ENCODE peak calls at places on chromosomes 5 and 9, in four cellular contexts. One of them, this sample, is unnamed.

GRCh38 chr5:501833-502184 is 22.4 kb downstream of the SLC9A3 start:
- DNase-seq in K562: no peak
- DNase-seq in GM12878: no peak
- DNase-seq in HepG2: no peak
- DNase-seq in this sample: no peak

GRCh38 chr9:18362901-18363685 is 110.9 kb upstream of the ADAMTSL1 start:
- DNase-seq in K562: no peak
- DNase-seq in GM12878: no peak
- DNase-seq in HepG2: no peak
- DNase-seq in this sample: no peak

GRCh38 chr9:94443039-94443722 is 111.7 kb upstream of the PCAT7 start:
- DNase-seq in K562: no peak
- DNase-seq in GM12878: no peak
- DNase-seq in HepG2: no peak
- DNase-seq in this sample: no peak

GRCh38 chr5:127567026-127567768 is 49.8 kb downstream of the PRRC1 start:
- DNase-seq in K562: no peak
- DNase-seq in GM12878: no peak
- DNase-seq in HepG2: no peak
- DNase-seq in this sample: no peak

GRCh38 chr5:142664067-142664466 is 21.8 kb downstream of the FGF1 start:
- DNase-seq in K562: no peak
- DNase-seq in GM12878: no peak
- DNase-seq in HepG2: no peak
- DNase-seq in this sample: no peak

GRCh38 chr9:131657031-131657377 is 82.9 kb downstream of the RAPGEF1 start:
- DNase-seq in K562: no peak
- DNase-seq in GM12878: no peak
- DNase-seq in HepG2: no peak
- DNase-seq in this sample: no peak

GRCh38 chr5:114055810-114056476 is 305.9 kb upstream of the KCNN2 start:
- DNase-seq in K562: no peak
- DNase-seq in GM12878: no peak
- DNase-seq in HepG2: no peak
- DNase-seq in this sample: peak

GRCh38 chr5:148748702-148749101 is 77.7 kb upstream of the ADRB2 start:
- DNase-seq in K562: no peak
- DNase-seq in GM12878: no peak
- DNase-seq in HepG2: no peak
- DNase-seq in this sample: no peak

GRCh38 chr5:94463739-94464138 is 154.7 kb downstream of the KIAA0825 start:
- DNase-seq in K562: no peak
- DNase-seq in GM12878: no peak
- DNase-seq in HepG2: no peak
- DNase-seq in this sample: no peak

GRCh38 chr9:2570615-2571479 is 50.7 kb upstream of the VLDLR start:
- DNase-seq in K562: peak
- DNase-seq in GM12878: peak
- DNase-seq in HepG2: peak
- DNase-seq in this sample: no peak

GRCh38 chr9:89177021-89177400 is 1.6 kb downstream of the SHC3 start:
- DNase-seq in K562: no peak
- DNase-seq in GM12878: no peak
- DNase-seq in HepG2: no peak
- DNase-seq in this sample: no peak

GRCh38 chr9:126676685-126677143 is 63.0 kb downstream of the LMX1B start:
- DNase-seq in K562: no peak
- DNase-seq in GM12878: no peak
- DNase-seq in HepG2: no peak
- DNase-seq in this sample: peak

GRCh38 chr9:70406446-70406862 is 8.0 kb downstream of the KLF9 start:
- DNase-seq in K562: no peak
- DNase-seq in GM12878: no peak
- DNase-seq in HepG2: no peak
- DNase-seq in this sample: no peak

GRCh38 chr9:16515207-16515606 is 355.3 kb downstream of the BNC2 start:
- DNase-seq in K562: no peak
- DNase-seq in GM12878: no peak
- DNase-seq in HepG2: no peak
- DNase-seq in this sample: peak

GRCh38 chr5:109743770-109744212 is 54.1 kb downstream of the MAN2A1 start:
- DNase-seq in K562: peak
- DNase-seq in GM12878: no peak
- DNase-seq in HepG2: peak
- DNase-seq in this sample: no peak

GRCh38 chr5:122842016-122842580 is 3.3 kb upstream of the SNX24 start:
- DNase-seq in K562: no peak
- DNase-seq in GM12878: no peak
- DNase-seq in HepG2: no peak
- DNase-seq in this sample: no peak

GRCh38 chr5:129244478-129244877 is 149.9 kb downstream of the ISOC1 start:
- DNase-seq in K562: no peak
- DNase-seq in GM12878: no peak
- DNase-seq in HepG2: no peak
- DNase-seq in this sample: no peak

GRCh38 chr9:73042155-73042554 is 89.3 kb upstream of the ALDH1A1 start:
- DNase-seq in K562: no peak
- DNase-seq in GM12878: no peak
- DNase-seq in HepG2: no peak
- DNase-seq in this sample: no peak

GRCh38 chr9:96185518-96186156 is 116.3 kb downstream of the HSD17B3 start:
- DNase-seq in K562: no peak
- DNase-seq in GM12878: no peak
- DNase-seq in HepG2: no peak
- DNase-seq in this sample: no peak

GRCh38 chr5:172508471-172509404 is 54.4 kb upstream of the SH3PXD2B start:
- DNase-seq in K562: no peak
- DNase-seq in GM12878: no peak
- DNase-seq in HepG2: no peak
- DNase-seq in this sample: no peak

GRCh38 chr5:172505840-172506638 is 51.7 kb upstream of the SH3PXD2B start:
- DNase-seq in K562: no peak
- DNase-seq in GM12878: no peak
- DNase-seq in HepG2: no peak
- DNase-seq in this sample: no peak

GRCh38 chr5:172504736-172505402 is 50.5 kb upstream of the SH3PXD2B start:
- DNase-seq in K562: no peak
- DNase-seq in GM12878: no peak
- DNase-seq in HepG2: no peak
- DNase-seq in this sample: no peak

GRCh38 chr5:172505403-172505759 is 51.1 kb upstream of the SH3PXD2B start:
- DNase-seq in K562: no peak
- DNase-seq in GM12878: no peak
- DNase-seq in HepG2: no peak
- DNase-seq in this sample: no peak

GRCh38 chr5:172506921-172507320 is 52.6 kb upstream of the SH3PXD2B start:
- DNase-seq in K562: no peak
- DNase-seq in GM12878: no peak
- DNase-seq in HepG2: no peak
- DNase-seq in this sample: no peak
- TF ChIP-seq MAX in K562: no peak
- TF ChIP-seq MAX in GM12878: no peak
- TF ChIP-seq MAX in HepG2: no peak
- TF ChIP-seq MAX in this sample: no peak

GRCh38 chr5:10635257-10635860 is 71.5 kb downstream of the ANKRD33B start:
- DNase-seq in K562: no peak
- DNase-seq in GM12878: peak
- DNase-seq in HepG2: no peak
- DNase-seq in this sample: no peak
- TF ChIP-seq TCF7 in K562: no peak
- TF ChIP-seq TCF7 in GM12878: peak
- TF ChIP-seq TCF7 in HepG2: no peak
- TF ChIP-seq TCF7 in this sample: no peak

GRCh38 chr5:8905021-8905420 is 640.9 kb downstream of the SEMA5A start:
- DNase-seq in K562: no peak
- DNase-seq in GM12878: no peak
- DNase-seq in HepG2: no peak
- DNase-seq in this sample: no peak
- TF ChIP-seq MAX in K562: no peak
- TF ChIP-seq MAX in GM12878: no peak
- TF ChIP-seq MAX in HepG2: no peak
- TF ChIP-seq MAX in this sample: no peak

DNA sequence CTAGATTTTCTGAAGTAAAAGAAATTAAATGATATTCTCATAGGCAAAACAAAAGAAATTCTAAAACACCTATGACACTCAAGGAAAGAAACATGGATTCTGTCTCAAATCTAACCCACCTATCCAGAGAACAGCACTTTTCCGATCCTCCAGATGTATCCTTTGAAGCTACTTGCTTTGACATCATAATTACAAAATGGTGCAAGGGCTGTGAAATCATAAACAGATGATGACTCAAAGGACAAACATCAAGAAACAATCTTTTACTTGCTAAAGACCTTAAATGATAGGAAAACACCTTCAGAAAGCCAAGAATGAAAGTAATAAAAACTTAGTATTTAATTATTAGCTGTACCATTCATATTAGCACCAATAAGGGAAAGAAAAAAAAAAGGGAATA is 202.6 kb downstream of the DENND1A start:
- DNase-seq in K562: no peak
- DNase-seq in GM12878: no peak
- DNase-seq in HepG2: no peak
- DNase-seq in this sample: no peak
- TF ChIP-seq TCF7 in K562: no peak
- TF ChIP-seq TCF7 in GM12878: no peak
- TF ChIP-seq TCF7 in HepG2: no peak
- TF ChIP-seq TCF7 in this sample: no peak